ENCODE peak calls at places on chromosomes 1 and 21, in seven cellular contexts. One of them, this sample, is unnamed.

GRCh38 chr1:205226868-205227583 is 720 bp upstream of the TMCC2 start:
- DNase-seq in upper lobe of right lung: no peak
- DNase-seq in pancreas: no peak
- DNase-seq in HFF-Myc: no peak
- DNase-seq in heart left ventricle: no peak
- DNase-seq in psoas muscle: no peak
- DNase-seq in brain microvascular endothelial cell: peak
- DNase-seq in this sample: peak

GRCh38 chr1:39450956-39451601 is 40.4 kb upstream of the BMP8A start:
- DNase-seq in brain microvascular endothelial cell: peak
- DNase-seq in upper lobe of right lung: no peak
- DNase-seq in heart left ventricle: no peak
- DNase-seq in pancreas: no peak
- DNase-seq in HFF-Myc: no peak
- DNase-seq in psoas muscle: no peak
- DNase-seq in this sample: peak

GRCh38 chr1:26666855-26667254 is 29.0 kb upstream of the ARID1A start:
- DNase-seq in HFF-Myc: peak
- DNase-seq in brain microvascular endothelial cell: no peak
- DNase-seq in psoas muscle: no peak
- DNase-seq in heart left ventricle: no peak
- DNase-seq in pancreas: no peak
- DNase-seq in upper lobe of right lung: no peak
- DNase-seq in this sample: peak

GRCh38 chr21:33688343-33688742 is 46.0 kb downstream of the ITSN1 start:
- DNase-seq in pancreas: no peak
- DNase-seq in psoas muscle: no peak
- DNase-seq in heart left ventricle: no peak
- DNase-seq in HFF-Myc: no peak
- DNase-seq in upper lobe of right lung: no peak
- DNase-seq in brain microvascular endothelial cell: peak
- DNase-seq in this sample: no peak

GRCh38 chr1:45658171-45658570 is 28.2 kb downstream of the GPBP1L1 start:
- DNase-seq in pancreas: no peak
- DNase-seq in upper lobe of right lung: no peak
- DNase-seq in psoas muscle: no peak
- DNase-seq in heart left ventricle: no peak
- DNase-seq in brain microvascular endothelial cell: no peak
- DNase-seq in HFF-Myc: no peak
- DNase-seq in this sample: no peak

GRCh38 chr1:202213361-202214088 is 19.9 kb downstream of the LGR6 start:
- DNase-seq in brain microvascular endothelial cell: no peak
- DNase-seq in psoas muscle: no peak
- DNase-seq in upper lobe of right lung: no peak
- DNase-seq in heart left ventricle: no peak
- DNase-seq in HFF-Myc: no peak
- DNase-seq in pancreas: no peak
- DNase-seq in this sample: no peak

GRCh38 chr1:223244366-223245103 is 101.5 kb upstream of the TLR5 start:
- DNase-seq in upper lobe of right lung: no peak
- DNase-seq in pancreas: no peak
- DNase-seq in brain microvascular endothelial cell: no peak
- DNase-seq in heart left ventricle: no peak
- DNase-seq in psoas muscle: no peak
- DNase-seq in HFF-Myc: no peak
- DNase-seq in this sample: peak

GRCh38 chr1:227396539-227397355 is 78.5 kb upstream of the CDC42BPA start:
- DNase-seq in brain microvascular endothelial cell: no peak
- DNase-seq in pancreas: no peak
- DNase-seq in psoas muscle: no peak
- DNase-seq in upper lobe of right lung: no peak
- DNase-seq in heart left ventricle: no peak
- DNase-seq in HFF-Myc: no peak
- DNase-seq in this sample: peak

GRCh38 chr1:23747947-23748346 is 4.7 kb downstream of the ELOA start:
- DNase-seq in psoas muscle: no peak
- DNase-seq in pancreas: no peak
- DNase-seq in upper lobe of right lung: no peak
- DNase-seq in brain microvascular endothelial cell: no peak
- DNase-seq in heart left ventricle: no peak
- DNase-seq in HFF-Myc: no peak
- DNase-seq in this sample: no peak

GRCh38 chr1:9037476-9038337 is 11.5 kb upstream of the SLC2A7 start:
- DNase-seq in upper lobe of right lung: peak
- DNase-seq in HFF-Myc: no peak
- DNase-seq in psoas muscle: no peak
- DNase-seq in heart left ventricle: no peak
- DNase-seq in brain microvascular endothelial cell: no peak
- DNase-seq in pancreas: no peak
- DNase-seq in this sample: no peak

GRCh38 chr1:171641076-171641864 is 11.2 kb downstream of the MYOC start:
- DNase-seq in psoas muscle: no peak
- DNase-seq in pancreas: no peak
- DNase-seq in heart left ventricle: no peak
- DNase-seq in upper lobe of right lung: no peak
- DNase-seq in HFF-Myc: no peak
- DNase-seq in brain microvascular endothelial cell: no peak
- DNase-seq in this sample: no peak

GRCh38 chr21:23398726-23399125 is 2208.6 kb downstream of the MRPL39 start:
- DNase-seq in HFF-Myc: no peak
- DNase-seq in brain microvascular endothelial cell: no peak
- DNase-seq in psoas muscle: no peak
- DNase-seq in pancreas: no peak
- DNase-seq in heart left ventricle: no peak
- DNase-seq in upper lobe of right lung: no peak
- DNase-seq in this sample: no peak

GRCh38 chr1:183968386-183968785 is 69.1 kb downstream of the COLGALT2 start:
- DNase-seq in upper lobe of right lung: no peak
- DNase-seq in heart left ventricle: no peak
- DNase-seq in pancreas: no peak
- DNase-seq in psoas muscle: no peak
- DNase-seq in brain microvascular endothelial cell: no peak
- DNase-seq in HFF-Myc: no peak
- DNase-seq in this sample: no peak

GRCh38 chr1:201019321-201019977 is 4.1 kb downstream of the KIF21B start:
- DNase-seq in upper lobe of right lung: peak
- DNase-seq in pancreas: no peak
- DNase-seq in heart left ventricle: peak
- DNase-seq in HFF-Myc: no peak
- DNase-seq in psoas muscle: peak
- DNase-seq in brain microvascular endothelial cell: peak
- DNase-seq in this sample: peak

GRCh38 chr1:202664083-202664482 is 46.2 kb downstream of the SYT2 start:
- DNase-seq in psoas muscle: no peak
- DNase-seq in HFF-Myc: no peak
- DNase-seq in upper lobe of right lung: no peak
- DNase-seq in brain microvascular endothelial cell: peak
- DNase-seq in heart left ventricle: no peak
- DNase-seq in pancreas: no peak
- DNase-seq in this sample: peak

GRCh38 chr21:37341254-37341960 is 25.2 kb upstream of the DYRK1A start:
- DNase-seq in brain microvascular endothelial cell: no peak
- DNase-seq in upper lobe of right lung: no peak
- DNase-seq in psoas muscle: no peak
- DNase-seq in heart left ventricle: no peak
- DNase-seq in HFF-Myc: no peak
- DNase-seq in pancreas: no peak
- DNase-seq in this sample: no peak

GRCh38 chr1:151908228-151908691 is 1.1 kb downstream of the THEM4 start:
- DNase-seq in psoas muscle: no peak
- DNase-seq in pancreas: no peak
- DNase-seq in heart left ventricle: no peak
- DNase-seq in upper lobe of right lung: no peak
- DNase-seq in HFF-Myc: no peak
- DNase-seq in brain microvascular endothelial cell: no peak
- DNase-seq in this sample: peak

GRCh38 chr1:6075747-6076146 is 30.1 kb downstream of the KCNAB2 start:
- DNase-seq in HFF-Myc: no peak
- DNase-seq in heart left ventricle: no peak
- DNase-seq in pancreas: no peak
- DNase-seq in brain microvascular endothelial cell: no peak
- DNase-seq in upper lobe of right lung: no peak
- DNase-seq in psoas muscle: no peak
- DNase-seq in this sample: no peak

DNA sequence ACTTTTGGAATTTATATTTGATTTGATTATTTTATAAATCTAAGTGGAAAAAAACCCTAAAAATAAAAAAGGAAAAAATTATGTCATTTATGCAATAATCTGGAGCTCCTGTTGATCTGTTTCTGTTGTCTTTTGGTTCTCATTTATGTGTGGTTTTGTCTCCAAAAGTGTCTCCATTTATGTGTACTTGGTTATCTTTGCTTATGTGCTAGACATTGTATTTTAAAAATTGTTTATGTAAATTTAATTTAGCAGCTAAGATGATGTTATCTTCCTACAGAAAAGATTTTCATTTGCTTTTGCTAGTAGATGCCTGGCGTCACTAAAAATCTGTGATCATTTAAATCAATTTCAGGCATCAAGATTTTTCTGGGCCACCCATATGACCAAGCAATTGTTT is 95.7 kb downstream of the OSBPL9 start:
- DNase-seq in upper lobe of right lung: no peak
- DNase-seq in pancreas: no peak
- DNase-seq in heart left ventricle: no peak
- DNase-seq in brain microvascular endothelial cell: no peak
- DNase-seq in HFF-Myc: no peak
- DNase-seq in psoas muscle: no peak
- DNase-seq in this sample: no peak
- TF ChIP-seq CTCF in upper lobe of right lung: no peak
- TF ChIP-seq CTCF in pancreas: no peak
- TF ChIP-seq CTCF in heart left ventricle: no peak
- TF ChIP-seq CTCF in brain microvascular endothelial cell: no peak
- TF ChIP-seq CTCF in HFF-Myc: no peak
- TF ChIP-seq CTCF in psoas muscle: no peak
- TF ChIP-seq CTCF in this sample: no peak

GRCh38 chr21:45330851-45331261 is 43.2 kb upstream of the POFUT2 start:
- DNase-seq in brain microvascular endothelial cell: no peak
- DNase-seq in upper lobe of right lung: peak
- DNase-seq in pancreas: no peak
- DNase-seq in HFF-Myc: no peak
- DNase-seq in heart left ventricle: peak
- DNase-seq in psoas muscle: peak
- DNase-seq in this sample: no peak
- H3K4me3 ChIP-seq in brain microvascular endothelial cell: no peak
- H3K4me3 ChIP-seq in upper lobe of right lung: no peak
- H3K4me3 ChIP-seq in pancreas: no peak
- H3K4me3 ChIP-seq in HFF-Myc: no peak
- H3K4me3 ChIP-seq in heart left ventricle: no peak
- H3K4me3 ChIP-seq in psoas muscle: no peak
- H3K4me3 ChIP-seq in this sample: no peak

GRCh38 chr1:80212958-80213357 is 1206.4 kb upstream of the ADGRL4 start:
- DNase-seq in heart left ventricle: no peak
- DNase-seq in upper lobe of right lung: no peak
- DNase-seq in HFF-Myc: no peak
- DNase-seq in brain microvascular endothelial cell: no peak
- DNase-seq in pancreas: no peak
- DNase-seq in psoas muscle: no peak
- DNase-seq in this sample: no peak

GRCh38 chr1:80218112-80218511 is 1211.6 kb upstream of the ADGRL4 start:
- DNase-seq in psoas muscle: no peak
- DNase-seq in brain microvascular endothelial cell: peak
- DNase-seq in upper lobe of right lung: no peak
- DNase-seq in pancreas: no peak
- DNase-seq in HFF-Myc: peak
- DNase-seq in heart left ventricle: no peak
- DNase-seq in this sample: peak

GRCh38 chr1:80214888-80215540 is 1208.5 kb upstream of the ADGRL4 start:
- DNase-seq in upper lobe of right lung: no peak
- DNase-seq in pancreas: no peak
- DNase-seq in heart left ventricle: no peak
- DNase-seq in HFF-Myc: no peak
- DNase-seq in psoas muscle: no peak
- DNase-seq in brain microvascular endothelial cell: no peak
- DNase-seq in this sample: no peak

GRCh38 chr1:80221319-80221718 is 1214.8 kb upstream of the ADGRL4 start:
- DNase-seq in psoas muscle: no peak
- DNase-seq in heart left ventricle: no peak
- DNase-seq in brain microvascular endothelial cell: no peak
- DNase-seq in pancreas: no peak
- DNase-seq in upper lobe of right lung: no peak
- DNase-seq in HFF-Myc: no peak
- DNase-seq in this sample: no peak

DNA sequence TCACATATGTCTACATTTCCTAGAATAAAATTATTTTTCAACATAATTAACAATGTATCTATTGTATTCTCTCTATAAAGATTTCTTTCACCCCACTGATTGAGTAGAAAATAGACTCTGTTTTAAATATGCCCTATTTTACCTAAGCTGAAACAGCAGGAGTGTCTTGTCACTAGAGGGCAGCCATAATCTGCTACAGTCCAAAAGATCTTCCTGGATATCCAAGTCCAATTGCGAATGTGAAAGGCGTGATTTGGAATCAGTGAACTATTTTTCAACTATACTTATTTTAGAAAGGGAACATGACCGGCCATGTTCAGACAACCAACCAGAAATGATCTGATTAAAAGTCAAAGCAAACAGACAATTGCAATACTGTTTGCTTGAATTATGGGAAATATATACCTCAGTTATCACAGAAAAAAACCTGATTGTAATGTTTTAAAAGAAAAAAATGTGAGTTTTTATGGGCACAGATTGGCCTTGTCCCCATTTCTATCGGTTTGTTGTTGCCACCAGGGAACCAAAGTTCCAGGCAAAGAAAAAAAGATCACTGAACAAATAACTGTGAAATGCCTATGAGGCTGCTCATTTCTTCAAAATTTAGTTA is 1211.0 kb upstream of the ADGRL4 start:
- DNase-seq in brain microvascular endothelial cell: peak
- DNase-seq in pancreas: no peak
- DNase-seq in psoas muscle: no peak
- DNase-seq in upper lobe of right lung: no peak
- DNase-seq in heart left ventricle: no peak
- DNase-seq in HFF-Myc: peak
- DNase-seq in this sample: peak
- TF ChIP-seq CTCF in brain microvascular endothelial cell: peak
- TF ChIP-seq CTCF in pancreas: no peak
- TF ChIP-seq CTCF in psoas muscle: peak
- TF ChIP-seq CTCF in upper lobe of right lung: peak
- TF ChIP-seq CTCF in heart left ventricle: peak
- TF ChIP-seq CTCF in HFF-Myc: peak
- TF ChIP-seq CTCF in this sample: peak

GRCh38 chr1:162168935-162169545 is 99.5 kb downstream of the NOS1AP start:
- DNase-seq in psoas muscle: no peak
- DNase-seq in brain microvascular endothelial cell: no peak
- DNase-seq in upper lobe of right lung: no peak
- DNase-seq in pancreas: no peak
- DNase-seq in HFF-Myc: peak
- DNase-seq in heart left ventricle: no peak
- DNase-seq in this sample: no peak

GRCh38 chr1:162161921-162162550 is 92.5 kb downstream of the NOS1AP start:
- DNase-seq in heart left ventricle: no peak
- DNase-seq in pancreas: no peak
- DNase-seq in upper lobe of right lung: no peak
- DNase-seq in HFF-Myc: no peak
- DNase-seq in brain microvascular endothelial cell: peak
- DNase-seq in psoas muscle: no peak
- DNase-seq in this sample: no peak

GRCh38 chr1:162168261-162168660 is 98.8 kb downstream of the NOS1AP start:
- DNase-seq in heart left ventricle: no peak
- DNase-seq in psoas muscle: no peak
- DNase-seq in upper lobe of right lung: no peak
- DNase-seq in HFF-Myc: no peak
- DNase-seq in pancreas: no peak
- DNase-seq in brain microvascular endothelial cell: no peak
- DNase-seq in this sample: no peak

GRCh38 chr1:162166934-162167615 is 97.6 kb downstream of the NOS1AP start:
- DNase-seq in brain microvascular endothelial cell: no peak
- DNase-seq in heart left ventricle: no peak
- DNase-seq in psoas muscle: no peak
- DNase-seq in upper lobe of right lung: no peak
- DNase-seq in HFF-Myc: no peak
- DNase-seq in pancreas: no peak
- DNase-seq in this sample: no peak

GRCh38 chr1:162165528-162165927 is 96.0 kb downstream of the NOS1AP start:
- DNase-seq in pancreas: no peak
- DNase-seq in brain microvascular endothelial cell: no peak
- DNase-seq in heart left ventricle: no peak
- DNase-seq in upper lobe of right lung: no peak
- DNase-seq in psoas muscle: no peak
- DNase-seq in HFF-Myc: no peak
- DNase-seq in this sample: no peak
- H3K4me3 ChIP-seq in pancreas: no peak
- H3K4me3 ChIP-seq in brain microvascular endothelial cell: no peak
- H3K4me3 ChIP-seq in heart left ventricle: no peak
- H3K4me3 ChIP-seq in upper lobe of right lung: no peak
- H3K4me3 ChIP-seq in psoas muscle: no peak
- H3K4me3 ChIP-seq in HFF-Myc: no peak
- H3K4me3 ChIP-seq in this sample: no peak

This sample was measured in fibroblast of pulmonary artery.